ENCODE peak calls at places on chromosomes 3 and 15, in ten cellular contexts. L is Peyer's patch, X is transverse colon, K is endothelial cell of umbilical vein, N is stomach, M is IMR-90, Y is testis, H is gastrocnemius medialis, O is tibial nerve, E is ovary. D is an unnamed sample.

GRCh38 chr3:152202976-152203626 is 65.6 kb upstream of the MBNL1 start:
- DNase-seq in M (no peak), E (no peak), Y (no peak), H (no peak), X (peak; percentile 39), K (no peak), O (no peak), N (no peak), L (no peak), D (peak; percentile 57)

GRCh38 chr3:50294492-50295403 is 2.5 kb upstream of the IFRD2 start:
- DNase-seq in Y (no peak), N (no peak), K (no peak), X (no peak), E (no peak), M (no peak), L (no peak), O (no peak), H (no peak), D (no peak)

GRCh38 chr15:69643971-69644370 is 191.4 kb downstream of the RPLP1 start:
- DNase-seq in M (no peak), O (no peak), N (no peak), H (no peak), X (no peak), K (no peak), L (no peak), E (no peak), Y (no peak), D (no peak)

GRCh38 chr15:61081028-61081322 is 148.1 kb downstream of the RORA start:
- DNase-seq in Y (no peak), X (no peak), K (no peak), L (no peak), H (no peak), N (no peak), O (no peak), E (no peak), M (no peak), D (no peak)

GRCh38 chr3:172612871-172613678 is 89.8 kb upstream of the TNFSF10 start:
- DNase-seq in M (no peak), L (no peak), O (no peak), K (no peak), X (no peak), E (no peak), N (no peak), H (no peak), Y (no peak), D (no peak)

GRCh38 chr15:101540480-101541239 is 51.2 kb upstream of the PCSK6 start:
- DNase-seq in X (no peak), K (no peak), H (no peak), M (no peak), N (no peak), E (no peak), L (no peak), O (no peak), Y (no peak), D (no peak)

GRCh38 chr3:99674086-99674789 is 35.8 kb downstream of the COL8A1 start:
- DNase-seq in O (no peak), Y (no peak), H (no peak), E (no peak), L (no peak), K (peak; percentile 77), N (no peak), X (no peak), M (peak; percentile 56), D (no peak)

GRCh38 chr15:87369269-87369668 is 887.3 kb downstream of the NTRK3 start:
- DNase-seq in X (no peak), Y (no peak), K (no peak), O (no peak), H (no peak), L (no peak), M (peak; percentile 93), E (no peak), N (no peak), D (no peak)

GRCh38 chr3:149506965-149507364 is 32.5 kb downstream of the TM4SF4 start:
- DNase-seq in O (no peak), Y (no peak), H (no peak), M (no peak), L (no peak), E (no peak), N (no peak), X (no peak), K (no peak), D (no peak)

GRCh38 chr3:127676456-127676855 is 3.7 kb downstream of the ABTB1 start:
- DNase-seq in H (peak; percentile 8), Y (no peak), K (no peak), L (no peak), M (no peak), O (peak; percentile 8), E (peak; percentile 17), X (no peak), N (peak; percentile 23), D (peak; percentile 14)

GRCh38 chr3:46858996-46859710 is 4.1 kb downstream of the MYL3 start:
- DNase-seq in K (no peak), N (no peak), O (peak; percentile 4), M (no peak), L (no peak), H (peak; percentile 7), E (no peak), X (no peak), Y (peak; percentile 6), D (peak; percentile 31)

GRCh38 chr15:100869151-100869999 is 10.3 kb upstream of the ALDH1A3 start:
- DNase-seq in N (no peak), O (no peak), Y (no peak), M (no peak), E (no peak), K (no peak), X (no peak), L (no peak), H (no peak), D (no peak)

GRCh38 chr15:90306560-90306959 is 41.1 kb downstream of the NGRN start:
- DNase-seq in L (no peak), H (no peak), E (no peak), M (no peak), N (no peak), X (no peak), K (no peak), Y (no peak), O (no peak), D (no peak)
- TF ChIP-seq POLR2A in L (no peak), H (no peak), E (no peak), M (no peak), N (no peak), X (no peak), K (no peak), Y (no peak), O (no peak), D (no peak)

GRCh38 chr3:9406856-9407626 is 9.6 kb downstream of the SETD5 start:
- DNase-seq in Y (no peak), L (no peak), X (no peak), O (no peak), N (no peak), K (no peak), E (no peak), H (no peak), M (no peak), D (no peak)

GRCh38 chr3:9409981-9410849 is 12.8 kb downstream of the SETD5 start:
- DNase-seq in N (no peak), O (no peak), M (no peak), X (no peak), K (no peak), L (no peak), H (no peak), E (no peak), Y (no peak), D (no peak)

GRCh38 chr3:9408061-9408460 is 10.6 kb downstream of the SETD5 start:
- DNase-seq in Y (no peak), X (no peak), L (no peak), O (no peak), N (no peak), H (no peak), M (no peak), K (no peak), E (no peak), D (no peak)

GRCh38 chr3:9411302-9411701 is 13.9 kb downstream of the SETD5 start:
- DNase-seq in L (no peak), M (no peak), E (no peak), O (no peak), K (no peak), Y (no peak), X (no peak), N (no peak), H (no peak), D (no peak)

GRCh38 chr3:9408546-9408945 is 11.1 kb downstream of the SETD5 start:
- DNase-seq in H (no peak), L (no peak), O (no peak), X (no peak), K (no peak), N (no peak), Y (no peak), E (no peak), M (no peak), D (no peak)
- H3K4me1 ChIP-seq in H (peaks cover 94% of the 10 kb centered on the region), L (no peaks in the 10 kb centered on the region), O (peaks cover 39% of the 10 kb centered on the region), X (peaks cover 42% of the 10 kb centered on the region), K (peaks cover 9% of the 10 kb centered on the region), N (peaks cover 97% of the 10 kb centered on the region), Y (peaks cover 60% of the 10 kb centered on the region), E (peaks cover 20% of the 10 kb centered on the region), M (peaks cover 3% of the 10 kb centered on the region), D (peaks cover 34% of the 10 kb centered on the region)

DNA sequence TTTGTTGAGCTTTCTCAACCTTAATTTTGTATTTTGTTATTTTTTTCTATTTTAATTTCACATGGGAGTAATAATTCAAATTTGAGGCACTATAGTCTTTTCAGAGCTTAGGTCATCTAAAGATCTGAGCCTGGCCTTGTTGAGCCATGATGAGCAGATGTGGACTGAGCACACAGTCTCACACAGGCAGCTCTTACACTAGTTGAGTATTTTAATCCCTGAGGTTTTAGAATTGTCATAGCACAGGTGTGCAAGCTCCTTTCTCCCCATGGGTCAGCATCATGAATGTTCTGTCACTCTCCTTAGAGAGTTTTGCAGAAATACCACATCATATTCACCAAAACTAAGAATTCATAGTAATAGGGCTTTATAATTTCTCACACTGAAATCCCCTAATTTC is 4.9 kb downstream of the ZBTB38 start:
- DNase-seq in N (no peak), M (no peak), K (no peak), E (no peak), X (no peak), L (no peak), H (no peak), Y (no peak), O (no peak), D (no peak)
- TF ChIP-seq CTCF in N (no peak), M (no peak), K (no peak), E (no peak), X (no peak), L (no peak), H (no peak), Y (no peak), O (no peak), D (no peak)

DNA sequence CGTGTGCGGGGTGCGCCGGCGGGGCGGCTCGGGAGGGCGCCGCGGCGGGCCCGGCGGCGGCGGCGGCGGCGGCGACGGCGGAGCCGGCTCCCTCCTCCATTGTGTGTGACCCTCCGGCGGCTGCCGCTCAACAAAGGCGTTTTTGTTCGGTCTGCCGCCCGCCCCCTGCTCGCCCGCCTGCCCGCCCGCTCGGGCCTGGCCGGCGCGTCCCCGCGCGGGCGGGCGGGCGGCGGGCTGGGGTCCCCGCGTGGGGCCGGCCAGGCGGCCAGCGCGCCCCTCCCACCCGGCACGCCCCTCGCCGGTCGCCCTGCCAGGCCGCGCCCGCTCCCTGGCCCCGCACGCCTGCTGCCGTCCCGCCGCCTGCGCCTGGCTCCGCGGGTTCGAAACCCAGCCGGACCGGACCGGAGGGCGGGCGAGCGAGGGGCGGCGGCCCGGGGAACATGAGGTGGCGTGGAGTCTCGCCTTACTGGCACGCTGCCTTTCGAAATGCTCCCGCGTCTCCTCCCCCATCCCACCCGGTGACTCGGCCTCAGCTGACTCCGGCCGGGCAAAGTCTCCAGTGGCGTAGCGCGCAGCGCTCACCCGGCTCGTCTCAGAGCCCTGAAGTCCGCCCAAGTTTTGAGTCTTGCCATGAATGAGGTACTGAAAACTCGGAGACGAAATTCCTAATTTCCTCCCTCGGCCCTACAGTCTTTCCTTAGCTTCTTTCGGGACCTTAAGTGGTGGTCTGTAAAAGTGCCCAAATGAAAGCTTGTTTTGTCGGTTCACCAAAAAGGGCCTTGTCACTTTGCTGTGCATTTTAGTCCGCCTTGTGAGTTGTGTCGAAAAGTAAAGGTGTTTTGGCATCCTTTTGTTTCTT is 604 bp downstream of the MAPK6 start:
- DNase-seq in E (peak; percentile 87), X (peak; percentile 92), H (peak; percentile 94), O (peak; percentile 76), Y (peak; percentile 87), N (peak; percentile 89), K (peak; percentile 86), M (peak; percentile 89), L (peak; percentile 65), D (peak; percentile 93)
- TF ChIP-seq POLR2A in E (peak; percentile 57), X (peak; percentile 93), H (peak; percentile 86), O (peak; percentile 54), Y (no peak), N (no peak), K (peak; percentile 65), M (peak; percentile 92), L (peak; percentile 93), D (peak; percentile 95)

D was measured in right lobe of liver.